ENCODE peak calls at places on chromosomes 7 and 10, in nine cellular contexts. Y is psoas muscle, E is BE2C, I is mammary epithelial cell, W is upper lobe of left lung, F is Peyer's patch, H is Panc1, S is fibroblast of lung, V is GM23338. B is an unnamed sample. For H3K36me3, the result is how much of the 10 kb centered on the place peaks cover.

GRCh38 chr7:36109013-36109627 is 43.9 kb upstream of the EEPD1 start:
- DNase-seq in Y (no peak), E (no peak), I (no peak), W (no peak), F (no peak), H (no peak), S (no peak), V (no peak), B (no peak)

GRCh38 chr10:12337407-12337806 is 11.9 kb upstream of the CAMK1D start:
- DNase-seq in Y (no peak), E (no peak), I (no peak), W (no peak), F (no peak), H (no peak), S (peak), V (no peak), B (no peak)

GRCh38 chr10:72847681-72848080 is 45.9 kb upstream of the OIT3 start:
- DNase-seq in Y (no peak), E (no peak), I (peak), W (no peak), F (no peak), H (no peak), S (peak), V (no peak), B (no peak)

GRCh38 chr7:12759112-12759511 is 71.7 kb downstream of the ARL4A start:
- DNase-seq in Y (no peak), E (no peak), I (no peak), W (no peak), F (no peak), H (no peak), S (peak), V (no peak), B (no peak)

GRCh38 chr10:44860811-44861751 is 50.1 kb upstream of the TMEM72 start:
- DNase-seq in Y (peak), E (no peak), I (no peak), W (no peak), F (no peak), H (no peak), S (peak), V (no peak), B (no peak)

GRCh38 chr10:109723305-109723704 is 200.0 kb downstream of the XPNPEP1 start:
- DNase-seq in Y (no peak), E (no peak), I (no peak), W (no peak), F (no peak), H (no peak), S (no peak), V (no peak), B (no peak)

GRCh38 chr7:7687800-7688199 is 30.6 kb downstream of the RPA3 start:
- DNase-seq in Y (no peak), E (no peak), I (no peak), W (no peak), F (no peak), H (no peak), S (no peak), V (no peak), B (no peak)

GRCh38 chr7:106345421-106346166 is 60.8 kb upstream of the NAMPT start:
- DNase-seq in Y (no peak), E (no peak), I (no peak), W (no peak), F (no peak), H (no peak), S (peak), V (no peak), B (no peak)

GRCh38 chr10:116418394-116418793 is 9.3 kb upstream of the PNLIPRP3 start:
- DNase-seq in Y (no peak), E (no peak), I (peak), W (no peak), F (no peak), H (no peak), S (no peak), V (no peak), B (no peak)

GRCh38 chr10:48779546-48780152 is 95.0 kb downstream of the WDFY4 start:
- DNase-seq in Y (no peak), E (no peak), I (no peak), W (no peak), F (no peak), H (no peak), S (no peak), V (no peak), B (no peak)

GRCh38 chr7:39987641-39988347 is 37.7 kb downstream of the CDK13 start:
- DNase-seq in Y (no peak), E (no peak), I (no peak), W (no peak), F (no peak), H (no peak), S (no peak), V (no peak), B (no peak)

GRCh38 chr7:117445206-117445605 is 17.9 kb upstream of the ASZ1 start:
- DNase-seq in Y (no peak), E (no peak), I (peak), W (no peak), F (no peak), H (no peak), S (peak), V (no peak), B (no peak)

GRCh38 chr7:16984346-16984745 is 102.6 kb upstream of the AGR3 start:
- DNase-seq in Y (no peak), E (no peak), I (no peak), W (no peak), F (no peak), H (no peak), S (no peak), V (no peak), B (no peak)

GRCh38 chr7:492714-493065 is 27.0 kb downstream of the PDGFA start:
- DNase-seq in Y (peak), E (no peak), I (no peak), W (no peak), F (no peak), H (no peak), S (no peak), V (no peak), B (no peak)

GRCh38 chr10:6269953-6270867 is 67.5 kb downstream of the PFKFB3 start:
- DNase-seq in Y (no peak), E (no peak), I (peak), W (peak), F (peak), H (no peak), S (peak), V (no peak), B (peak)

GRCh38 chr7:149261829-149262617 is at the start of gene ZNF783:
- DNase-seq in Y (peak), E (peak), I (peak), W (peak), F (peak), H (no peak), S (peak), V (peak), B (peak)

GRCh38 chr7:27897001-27897400 is 157.0 kb downstream of the TAX1BP1 start:
- DNase-seq in Y (no peak), E (no peak), I (no peak), W (peak), F (no peak), H (no peak), S (peak), V (no peak), B (no peak)

GRCh38 chr7:140646931-140647647 is 6.5 kb upstream of the DENND2A start:
- DNase-seq in Y (no peak), E (peak), I (no peak), W (no peak), F (peak), H (no peak), S (no peak), V (peak), B (no peak)

GRCh38 chr10:86366033-86366901 is at the start of gene GRID1:
- DNase-seq in Y (peak), E (peak), I (no peak), W (peak), F (no peak), H (no peak), S (peak), V (peak), B (no peak)

GRCh38 chr7:87375647-87376435 is 30.4 kb downstream of the CROT start:
- DNase-seq in Y (no peak), E (no peak), I (no peak), W (no peak), F (no peak), H (no peak), S (no peak), V (no peak), B (no peak)

GRCh38 chr10:60208676-60209269 is 180.9 kb downstream of the ANK3 start:
- DNase-seq in Y (no peak), E (no peak), I (peak), W (no peak), F (no peak), H (peak), S (peak), V (peak), B (no peak)

GRCh38 chr7:141073641-141074161 is at the start of gene TMEM178B:
- DNase-seq in Y (peak), E (peak), I (no peak), W (no peak), F (no peak), H (no peak), S (no peak), V (peak), B (no peak)

GRCh38 chr10:22986771-22987542 is 59.1 kb downstream of the ARMC3 start:
- DNase-seq in Y (no peak), E (no peak), I (peak), W (no peak), F (no peak), H (no peak), S (peak), V (peak), B (peak)

GRCh38 chr10:63208981-63209380 is 75.9 kb downstream of the NRBF2 start:
- DNase-seq in Y (no peak), E (no peak), I (no peak), W (no peak), F (no peak), H (no peak), S (peak), V (peak), B (no peak)

GRCh38 chr10:63206576-63206975 is 73.4 kb downstream of the NRBF2 start:
- DNase-seq in Y (no peak), E (no peak), I (no peak), W (no peak), F (no peak), H (no peak), S (no peak), V (no peak), B (no peak)

GRCh38 chr10:63209703-63210102 is 76.6 kb downstream of the NRBF2 start:
- DNase-seq in Y (no peak), E (no peak), I (no peak), W (no peak), F (no peak), H (no peak), S (no peak), V (no peak), B (no peak)

GRCh38 chr10:63204667-63205391 is 71.7 kb downstream of the NRBF2 start:
- DNase-seq in Y (no peak), E (no peak), I (no peak), W (no peak), F (no peak), H (no peak), S (no peak), V (no peak), B (peak)

DNA sequence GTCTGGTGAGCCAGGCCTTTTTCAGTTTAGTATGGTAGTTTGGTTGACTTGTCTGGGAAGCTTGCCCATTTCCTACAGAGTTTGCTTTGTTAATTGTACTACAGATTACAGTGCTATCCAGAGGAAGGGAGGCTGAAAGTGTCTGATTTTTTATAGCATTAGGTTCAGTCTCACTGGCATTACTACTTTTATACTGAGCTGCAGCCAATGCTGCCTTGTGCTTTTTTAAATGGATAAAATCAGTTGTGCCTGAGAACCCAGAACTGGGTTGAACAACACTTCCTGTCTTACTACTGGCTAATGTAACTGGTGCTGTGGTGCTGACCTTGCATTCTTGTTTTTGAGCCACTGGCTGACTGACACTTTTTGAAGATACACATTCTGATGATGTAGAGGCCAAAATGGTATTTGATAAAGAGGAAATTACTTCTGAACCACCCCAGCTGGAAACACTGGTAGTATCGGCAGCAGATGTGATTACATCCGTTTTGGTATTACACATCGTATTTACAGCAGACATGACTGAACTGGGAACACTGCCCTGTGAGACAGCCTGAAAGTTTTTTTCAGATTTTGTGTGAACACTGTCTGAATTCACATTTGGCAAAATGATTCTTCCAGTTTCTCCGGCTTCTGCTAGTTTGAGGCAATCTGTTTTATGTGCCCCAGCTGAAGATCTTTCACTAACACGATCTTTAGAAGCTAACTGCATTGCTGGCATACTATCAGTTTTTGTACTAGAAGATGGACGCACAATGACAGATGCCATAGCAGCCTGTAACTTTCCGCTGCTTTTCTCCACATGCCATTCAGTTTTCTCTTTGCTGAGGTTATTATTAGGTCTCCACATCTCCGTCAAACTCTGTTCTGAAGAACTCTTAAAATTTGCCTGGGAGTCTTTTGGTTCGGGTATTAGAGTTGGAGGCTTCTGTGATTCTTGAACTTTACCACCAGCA is 74.1 kb downstream of the NRBF2 start:
- DNase-seq in Y (no peak), E (no peak), I (peak), W (no peak), F (no peak), H (no peak), S (peak), V (no peak), B (peak)
- H3K36me3 ChIP-seq in Y (under half), E (under half), I (under half), W (under half), F (under half), H (half or more), S (under half), V (under half), B (under half)

GRCh38 chr7:155814569-155815276 is 2.5 kb upstream of the SHH start:
- DNase-seq in Y (no peak), E (no peak), I (no peak), W (no peak), F (no peak), H (no peak), S (no peak), V (no peak), B (no peak)

GRCh38 chr7:155816192-155816508 is 3.9 kb upstream of the SHH start:
- DNase-seq in Y (no peak), E (no peak), I (no peak), W (no peak), F (no peak), H (no peak), S (no peak), V (no peak), B (no peak)

GRCh38 chr7:155813791-155814568 is 1.7 kb upstream of the SHH start:
- DNase-seq in Y (no peak), E (no peak), I (no peak), W (no peak), F (no peak), H (no peak), S (no peak), V (no peak), B (no peak)

GRCh38 chr7:155816996-155817395 is 4.7 kb upstream of the SHH start:
- DNase-seq in Y (no peak), E (no peak), I (no peak), W (no peak), F (no peak), H (no peak), S (no peak), V (no peak), B (no peak)

GRCh38 chr7:155815332-155816191 is 3.3 kb upstream of the SHH start:
- DNase-seq in Y (no peak), E (peak), I (peak), W (peak), F (no peak), H (no peak), S (peak), V (peak), B (peak)
- TF ChIP-seq CTCF in Y (peak), E (peak), I (peak), W (peak), F (no peak), H (peak), S (peak), V (peak), B (peak)

GRCh38 chr10:124030711-124031110 is 62.7 kb downstream of the CHST15 start:
- DNase-seq in Y (no peak), E (no peak), I (no peak), W (no peak), F (no peak), H (no peak), S (no peak), V (no peak), B (no peak)

GRCh38 chr10:124029559-124029958 is 63.8 kb downstream of the CHST15 start:
- DNase-seq in Y (no peak), E (no peak), I (no peak), W (no peak), F (no peak), H (no peak), S (no peak), V (no peak), B (no peak)

GRCh38 chr10:124028700-124029487 is 64.5 kb downstream of the CHST15 start:
- DNase-seq in Y (no peak), E (no peak), I (no peak), W (no peak), F (no peak), H (no peak), S (no peak), V (no peak), B (no peak)

GRCh38 chr10:124027306-124028050 is 65.9 kb downstream of the CHST15 start:
- DNase-seq in Y (no peak), E (no peak), I (no peak), W (no peak), F (no peak), H (no peak), S (no peak), V (no peak), B (no peak)

GRCh38 chr10:124030061-124030460 is 63.3 kb downstream of the CHST15 start:
- DNase-seq in Y (no peak), E (no peak), I (no peak), W (no peak), F (no peak), H (no peak), S (no peak), V (no peak), B (no peak)
- H3K36me3 ChIP-seq in Y (under half), E (under half), I (under half), W (under half), F (under half), H (under half), S (under half), V (under half), B (under half)

DNA sequence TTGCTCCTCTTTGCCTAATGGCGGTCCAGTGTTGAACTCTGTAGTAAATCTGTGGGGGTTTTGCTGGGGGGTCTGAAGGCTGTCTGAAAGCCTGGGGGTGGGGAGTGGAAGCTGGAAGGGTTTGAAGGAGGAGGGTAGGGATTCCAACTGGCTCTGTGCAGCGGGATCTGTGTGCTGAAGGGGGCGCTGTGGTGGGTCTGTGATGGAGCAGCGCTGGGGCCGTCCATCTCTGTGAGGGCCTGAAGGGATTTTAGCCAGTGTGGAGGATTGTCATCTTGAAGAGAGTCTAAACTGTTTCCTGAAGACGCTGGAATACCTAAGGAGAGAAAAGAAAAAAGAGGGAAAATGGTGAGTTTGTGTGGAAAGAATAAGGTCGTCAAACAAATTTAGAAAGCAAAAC is 129.2 kb downstream of the STRA8 start:
- DNase-seq in Y (no peak), E (no peak), I (no peak), W (no peak), F (no peak), H (no peak), S (no peak), V (peak), B (no peak)
- TF ChIP-seq CTCF in Y (no peak), E (peak), I (no peak), W (no peak), F (no peak), H (peak), S (peak), V (peak), B (peak)

GRCh38 chr7:2237109-2237602 is 4.4 kb upstream of the MAD1L1 start:
- DNase-seq in Y (no peak), E (no peak), I (peak), W (peak), F (peak), H (no peak), S (no peak), V (no peak), B (peak)
- H3K36me3 ChIP-seq in Y (under half), E (under half), I (under half), W (under half), F (under half), H (under half), S (under half), V (under half), B (under half)

DNA sequence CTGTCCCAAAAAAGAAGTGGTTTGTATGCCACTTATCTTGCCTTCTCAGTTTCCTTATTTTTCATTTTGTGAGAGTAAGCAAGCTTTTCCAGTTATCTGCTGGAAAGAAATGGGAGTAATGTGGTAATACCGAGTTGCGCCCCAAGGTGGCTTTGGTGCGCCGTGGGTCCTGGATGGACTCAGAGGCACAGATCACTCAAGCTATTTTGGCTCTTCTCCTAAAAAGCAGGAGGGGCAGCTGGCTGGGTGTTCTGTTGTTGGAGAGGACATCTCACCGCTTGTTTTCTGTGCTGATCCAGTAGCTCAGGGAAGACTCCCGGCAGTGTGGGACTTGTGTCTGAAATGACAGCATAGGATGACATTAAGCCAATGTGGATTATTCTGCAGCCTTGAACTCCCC is 16.4 kb downstream of the PRKRIP1 start:
- DNase-seq in Y (peak), E (peak), I (no peak), W (peak), F (peak), H (no peak), S (peak), V (peak), B (no peak)
- TF ChIP-seq CTCF in Y (peak), E (peak), I (peak), W (peak), F (peak), H (no peak), S (peak), V (peak), B (peak)

GRCh38 chr7:5687936-5688673 is 93.4 kb downstream of the RNF216 start:
- DNase-seq in Y (no peak), E (no peak), I (no peak), W (no peak), F (no peak), H (no peak), S (no peak), V (no peak), B (no peak)
- H3K36me3 ChIP-seq in Y (under half), E (under half), I (under half), W (under half), F (under half), H (under half), S (under half), V (under half), B (under half)

DNA sequence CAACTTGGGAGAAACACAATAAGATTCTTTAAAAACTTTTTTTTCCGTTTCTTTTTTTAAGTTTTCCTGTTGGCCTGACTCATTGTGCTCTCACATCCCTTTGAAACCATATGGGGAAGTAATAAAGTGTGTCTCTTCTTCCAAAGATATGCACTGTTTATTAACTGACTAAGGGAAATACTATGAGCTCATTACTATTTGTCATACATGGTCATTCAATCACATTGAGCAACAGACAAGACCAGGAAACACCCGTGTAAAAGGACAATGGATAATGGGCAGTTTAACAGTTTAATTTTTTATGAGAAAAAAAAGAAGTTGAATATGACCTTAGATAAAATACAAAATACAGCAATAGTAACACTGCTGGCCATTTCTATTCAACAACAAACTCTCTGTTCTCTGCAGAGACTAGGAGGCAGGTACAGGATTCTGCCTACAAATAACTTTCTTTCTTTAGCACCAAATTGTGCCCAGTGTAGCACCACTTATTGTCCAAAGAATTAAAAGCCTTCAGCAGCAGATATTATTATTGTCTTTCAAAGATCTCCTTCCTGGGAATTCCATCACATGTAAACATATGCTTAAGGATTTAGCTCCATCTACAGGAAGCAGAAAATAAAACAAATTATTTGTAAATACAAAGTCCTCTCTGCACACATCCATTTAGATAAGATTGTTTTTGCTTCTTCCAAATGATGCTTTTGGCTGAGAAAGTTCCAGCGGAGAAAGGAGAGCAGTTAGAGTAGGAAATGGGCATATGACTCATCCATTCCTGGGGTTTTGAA is 55.0 kb upstream of the AKR1E2 start:
- DNase-seq in Y (no peak), E (no peak), I (peak), W (no peak), F (no peak), H (peak), S (peak), V (peak), B (no peak)
- TF ChIP-seq CTCF in Y (peak), E (peak), I (no peak), W (no peak), F (no peak), H (peak), S (peak), V (peak), B (peak)

B was measured in GM06990.